ENCODE peak calls at places on chromosomes 1 and 21, in eight cellular contexts. B is keratinocyte, M is neural progenitor cell, I is NT2/D1, X is neuronal stem cell, R is MM.1S, V is colonic mucosa, F is fibroblast of lung. Q is an unnamed sample.

GRCh38 chr1:236733654-236734053 is 47.4 kb downstream of the ACTN2 start:
- DNase-seq in I (no peak), V (no peak), M (no peak), F (no peak), B (no peak), R (no peak), X (no peak), Q (no peak)

GRCh38 chr21:43717166-43717853 is 1.6 kb upstream of the PDXK start:
- DNase-seq in B (no peak), I (no peak), M (no peak), V (no peak), F (no peak), R (peak; percentile 79), X (no peak), Q (no peak)

GRCh38 chr1:42176902-42177519 is 12.5 kb upstream of the GUCA2A start:
- DNase-seq in F (peak; percentile 63), R (peak; percentile 55), V (no peak), B (no peak), I (peak; percentile 49), X (peak; percentile 21), M (peak; percentile 72), Q (peak; percentile 69)

GRCh38 chr1:159170639-159171038 is 776 bp upstream of the CADM3 start:
- DNase-seq in M (no peak), I (no peak), B (no peak), R (no peak), V (no peak), X (no peak), F (no peak), Q (no peak)

GRCh38 chr1:35768350-35769187 is 1.2 kb downstream of the CLSPN start:
- DNase-seq in V (no peak), X (no peak), F (peak; percentile 20), B (no peak), I (peak; percentile 15), M (no peak), R (no peak), Q (no peak)

GRCh38 chr21:26769613-26770188 is 75.5 kb downstream of the ADAMTS1 start:
- DNase-seq in X (no peak), F (peak; percentile 84), B (no peak), I (no peak), V (no peak), R (no peak), M (peak; percentile 33), Q (peak; percentile 63)

GRCh38 chr1:172906778-172907592 is 143.8 kb downstream of the TNFSF18 start:
- DNase-seq in V (no peak), F (peak; percentile 76), B (no peak), X (no peak), I (no peak), R (peak; percentile 97), M (no peak), Q (peak; percentile 99)

GRCh38 chr1:232029297-232029696 is 402.7 kb downstream of the DISC1 start:
- DNase-seq in R (no peak), M (peak; percentile 12), F (no peak), I (no peak), B (no peak), X (no peak), V (no peak), Q (no peak)

GRCh38 chr1:72000809-72001208 is 281.5 kb downstream of the NEGR1 start:
- DNase-seq in I (peak; percentile 20), X (no peak), F (peak; percentile 18), B (peak; percentile 86), R (no peak), V (no peak), M (peak; percentile 19), Q (no peak)

GRCh38 chr1:220184503-220184902 is 87.8 kb downstream of the RAB3GAP2 start:
- DNase-seq in X (no peak), R (no peak), V (no peak), B (no peak), I (no peak), M (no peak), F (no peak), Q (no peak)

GRCh38 chr1:64343105-64343960 is 126.6 kb upstream of the CACHD1 start:
- DNase-seq in M (no peak), R (no peak), V (no peak), I (no peak), X (no peak), F (peak; percentile 48), B (peak; percentile 95), Q (peak; percentile 99)

GRCh38 chr1:17624540-17625256 is 85.2 kb downstream of the ARHGEF10L start:
- DNase-seq in B (peak; percentile 58), M (no peak), F (peak; percentile 58), X (no peak), I (no peak), V (no peak), R (no peak), Q (peak; percentile 79)

GRCh38 chr1:174692313-174692712 is 244.5 kb downstream of the GPR52 start:
- DNase-seq in I (peak; percentile 8), V (no peak), X (no peak), F (peak; percentile 41), B (no peak), M (no peak), R (no peak), Q (peak; percentile 36)

GRCh38 chr1:172581779-172582178 is 48.8 kb downstream of the SUCO start:
- DNase-seq in I (no peak), F (peak; percentile 72), V (no peak), R (no peak), M (no peak), X (no peak), B (no peak), Q (no peak)

GRCh38 chr1:206705187-206705586 is 20.5 kb downstream of the MAPKAPK2 start:
- DNase-seq in R (no peak), V (no peak), M (peak; percentile 81), F (peak; percentile 79), I (no peak), X (peak; percentile 51), B (no peak), Q (no peak)
- H3K9ac ChIP-seq in R (no peak overlapping the region), V (no peak overlapping the region), M (no peak overlapping the region), F (peak overlapping the region; percentile 58), I (no peak overlapping the region), X (no peak overlapping the region), B (no peak overlapping the region), Q (no peak overlapping the region)

GRCh38 chr1:153578490-153578889 is 12.8 kb upstream of the S100A2 start:
- DNase-seq in F (no peak), M (peak; percentile 9), R (no peak), V (no peak), X (no peak), B (no peak), I (no peak), Q (no peak)

GRCh38 chr1:153578936-153579335 is 13.3 kb upstream of the S100A2 start:
- DNase-seq in B (no peak), X (no peak), I (no peak), F (no peak), V (no peak), R (no peak), M (peak; percentile 22), Q (no peak)

GRCh38 chr1:153577624-153578051 is 12.0 kb upstream of the S100A2 start:
- DNase-seq in X (no peak), R (no peak), V (peak; percentile 79), I (no peak), M (no peak), F (no peak), B (no peak), Q (no peak)

GRCh38 chr1:153573351-153573750 is 7.7 kb upstream of the S100A2 start:
- DNase-seq in I (no peak), V (no peak), R (no peak), X (no peak), M (no peak), F (peak; percentile 50), B (no peak), Q (no peak)

DNA sequence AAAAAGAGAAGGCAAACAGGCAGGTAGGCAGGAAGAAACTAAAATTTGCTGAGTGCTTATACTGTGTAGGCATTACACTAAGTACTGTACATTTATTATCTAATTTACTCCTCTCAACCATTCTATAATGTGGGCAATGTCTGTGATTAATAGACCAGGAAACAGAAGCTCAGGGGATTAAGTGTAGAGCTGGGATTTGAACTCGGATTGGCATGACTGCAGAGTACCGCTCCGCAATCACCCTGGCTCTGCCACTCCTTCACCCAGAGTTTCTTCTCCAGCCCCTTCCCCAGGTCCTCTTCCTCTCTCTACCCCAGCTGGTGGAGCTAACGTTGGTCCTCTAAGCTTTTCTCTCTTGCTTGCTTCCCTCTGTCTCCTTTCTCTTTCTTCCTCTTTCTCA is 11.5 kb upstream of the S100A2 start:
- DNase-seq in B (no peak), F (no peak), X (no peak), R (no peak), M (no peak), I (no peak), V (no peak), Q (no peak)
- H3K4me3 ChIP-seq in B (no peak overlapping the region), F (no peak overlapping the region), X (no peak overlapping the region), R (no peak overlapping the region), M (no peak overlapping the region), I (no peak overlapping the region), V (no peak overlapping the region), Q (no peak overlapping the region)

DNA sequence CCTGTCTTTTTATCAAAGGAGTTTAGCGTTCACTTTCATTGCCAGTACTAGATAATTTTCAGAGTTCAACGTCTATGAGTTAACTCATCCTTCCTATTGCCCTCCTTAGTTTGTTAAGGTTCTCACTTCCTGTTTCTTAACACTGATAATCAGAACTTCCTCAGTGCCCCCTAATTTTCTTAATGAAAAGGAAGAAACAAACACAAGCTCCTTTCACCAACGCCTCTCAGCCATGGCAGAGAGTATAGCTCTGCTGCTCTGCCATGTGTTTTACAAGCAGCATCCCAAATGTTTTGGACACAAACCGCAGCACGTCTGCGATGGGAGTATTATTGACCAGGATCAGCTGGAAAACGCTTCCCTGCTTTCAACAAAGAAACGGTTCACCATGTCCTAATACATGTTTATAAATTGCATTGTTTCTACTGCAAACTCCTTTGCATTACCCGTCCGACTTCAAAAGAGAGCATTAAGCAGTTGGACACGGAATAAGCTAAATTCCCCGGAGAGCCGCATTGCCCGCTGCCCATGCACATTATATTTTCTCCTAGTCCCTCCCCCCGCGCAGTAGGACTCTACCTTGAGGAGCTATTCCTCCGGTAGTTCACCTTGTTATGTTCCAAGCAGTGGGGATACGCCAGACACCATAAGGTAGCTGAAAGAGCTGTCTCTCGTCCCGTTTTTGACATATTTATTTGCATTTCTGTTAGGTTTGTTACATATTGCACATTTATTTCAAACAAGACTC is 568 bp downstream of the OLFM3 start:
- DNase-seq in V (no peak), F (no peak), R (no peak), B (no peak), I (no peak), X (no peak), M (peak; percentile 40), Q (no peak)
- H3K9ac ChIP-seq in V (no peak overlapping the region), F (no peak overlapping the region), R (no peak overlapping the region), B (no peak overlapping the region), I (peak overlapping the region; percentile 6), X (no peak overlapping the region), M (no peak overlapping the region), Q (no peak overlapping the region)

GRCh38 chr1:244731651-244732050 is 78.7 kb downstream of the DESI2 start:
- DNase-seq in V (no peak), M (no peak), F (no peak), X (no peak), R (no peak), I (no peak), B (no peak), Q (no peak)

GRCh38 chr1:244732846-244733450 is 80.0 kb downstream of the DESI2 start:
- DNase-seq in V (no peak), I (no peak), F (no peak), R (no peak), B (no peak), X (no peak), M (no peak), Q (no peak)

GRCh38 chr1:244735404-244735803 is 82.5 kb downstream of the DESI2 start:
- DNase-seq in R (no peak), X (no peak), B (peak; percentile 78), F (peak; percentile 20), M (no peak), V (no peak), I (no peak), Q (no peak)

GRCh38 chr1:244730153-244730933 is 77.4 kb downstream of the DESI2 start:
- DNase-seq in V (peak; percentile 40), I (peak; percentile 43), F (peak; percentile 63), X (peak; percentile 15), B (no peak), M (peak; percentile 63), R (no peak), Q (peak; percentile 51)

GRCh38 chr1:244730934-244731434 is 78.1 kb downstream of the DESI2 start:
- DNase-seq in I (no peak), X (peak; percentile 17), V (no peak), F (no peak), B (no peak), R (no peak), M (no peak), Q (no peak)
- H3K4me3 ChIP-seq in I (peak overlapping the region; percentile 59), X (no peak overlapping the region), V (peak overlapping the region; percentile 50), F (no peak overlapping the region), B (no peak overlapping the region), R (no peak overlapping the region), M (peak overlapping the region; percentile 35), Q (peak overlapping the region; percentile 60)